ENCODE peak calls at places on chromosomes 3 and 15, in nine cellular contexts. B is DMS 273 treated with DMSO at 0.1 percent for 48 hours; L is gastrocnemius medialis; R is HEK293T; D is dorsolateral prefrontal cortex; T is left ventricle myocardium superior; N is stimulated activated CD8-positive, alpha-beta memory T cell treated with anti-CD3 and anti-CD28 coated beads, Interleukin-15, amount 100 ng/mL, for 24 hours; M is suprapubic skin; Z is amniotic epithelial cell. S is an unnamed sample.

GRCh38 chr3:13080591-13080990 is 7.4 kb upstream of the IQSEC1 start:
- DNase-seq in B (no peak), L (no peak), R (no peak), D (no peak), T (peak), N (no peak), M (no peak), Z (no peak), S (no peak)

GRCh38 chr3:37691213-37691830 is 170.4 kb upstream of the CTDSPL start:
- DNase-seq in B (no peak), L (no peak), R (no peak), D (no peak), T (no peak), N (no peak), M (no peak), Z (no peak), S (peak)

GRCh38 chr3:106348142-106348690 is 479.4 kb upstream of the CBLB start:
- DNase-seq in B (peak), L (no peak), R (no peak), D (no peak), T (no peak), N (no peak), M (no peak), Z (no peak), S (no peak)

GRCh38 chr3:190319660-190320059 is 2.6 kb downstream of the CLDN1 start:
- DNase-seq in B (no peak), L (no peak), R (no peak), D (no peak), T (no peak), N (no peak), M (no peak), Z (no peak), S (no peak)

GRCh38 chr3:109806929-109807328 is 469.6 kb upstream of the DPPA4 start:
- DNase-seq in B (no peak), L (no peak), R (no peak), D (no peak), T (no peak), N (no peak), M (no peak), Z (peak), S (no peak)

GRCh38 chr3:72996121-72996472 is 514 bp upstream of the PPP4R2 start:
- DNase-seq in B (no peak), L (no peak), R (no peak), D (no peak), T (peak), N (no peak), M (peak), Z (no peak), S (no peak)

GRCh38 chr15:72289597-72290325 is 17.4 kb upstream of the PARP6 start:
- DNase-seq in B (no peak), L (no peak), R (no peak), D (no peak), T (no peak), N (no peak), M (no peak), Z (no peak), S (no peak)

GRCh38 chr15:80640546-80641121 is 54.5 kb upstream of the ABHD17C start:
- DNase-seq in B (no peak), L (no peak), R (no peak), D (no peak), T (no peak), N (no peak), M (no peak), Z (no peak), S (no peak)

GRCh38 chr15:44489464-44489863 is 47.5 kb upstream of the EIF3J start:
- DNase-seq in B (no peak), L (no peak), R (no peak), D (no peak), T (no peak), N (no peak), M (no peak), Z (peak), S (no peak)

GRCh38 chr15:42619641-42620371 is 44.4 kb downstream of the STARD9 start:
- DNase-seq in B (no peak), L (no peak), R (no peak), D (no peak), T (no peak), N (no peak), M (no peak), Z (no peak), S (no peak)

GRCh38 chr3:48034000-48034516 is 17.8 kb upstream of the MAP4 start:
- DNase-seq in B (no peak), L (no peak), R (no peak), D (no peak), T (no peak), N (no peak), M (no peak), Z (peak), S (no peak)

GRCh38 chr3:166955549-166955948 is 424.5 kb downstream of the ZBBX start:
- DNase-seq in B (no peak), L (no peak), R (no peak), D (no peak), T (no peak), N (no peak), M (no peak), Z (peak), S (no peak)

GRCh38 chr15:81317642-81318017 is 6.3 kb downstream of the STARD5 start:
- DNase-seq in B (no peak), L (no peak), R (no peak), D (no peak), T (no peak), N (no peak), M (no peak), Z (no peak), S (no peak)

GRCh38 chr15:73172508-73172907 is 120.2 kb downstream of the NEO1 start:
- DNase-seq in B (no peak), L (no peak), R (no peak), D (no peak), T (no peak), N (no peak), M (no peak), Z (no peak), S (no peak)

GRCh38 chr3:11132861-11133260 is 21.4 kb upstream of the HRH1 start:
- DNase-seq in B (no peak), L (no peak), R (no peak), D (no peak), T (no peak), N (no peak), M (no peak), Z (no peak), S (no peak)

GRCh38 chr3:171936231-171936841 is 93.2 kb downstream of the TMEM212 start:
- DNase-seq in B (no peak), L (no peak), R (no peak), D (no peak), T (no peak), N (no peak), M (no peak), Z (peak), S (no peak)